ENCODE peak calls at places on chromosomes 4 and X, in five cellular contexts. One of them, this sample, is unnamed.

GRCh38 chrX:66602381-66602938 is 36.4 kb downstream of the EDA2R start:
- DNase-seq in suprapubic skin: no peak
- DNase-seq in astrocyte: no peak
- DNase-seq in cardiac muscle cell: no peak
- DNase-seq in kidney: no peak
- DNase-seq in this sample: no peak

GRCh38 chrX:133005038-133005437 is 46.6 kb upstream of the HS6ST2 start:
- DNase-seq in suprapubic skin: no peak
- DNase-seq in astrocyte: peak
- DNase-seq in cardiac muscle cell: peak
- DNase-seq in kidney: no peak
- DNase-seq in this sample: peak

GRCh38 chr4:141153751-141154510 is 20.7 kb upstream of the RNF150 start:
- DNase-seq in suprapubic skin: no peak
- DNase-seq in astrocyte: peak
- DNase-seq in cardiac muscle cell: peak
- DNase-seq in kidney: no peak
- DNase-seq in this sample: peak

GRCh38 chr4:22910200-22910599 is 217.5 kb downstream of the GBA3 start:
- DNase-seq in suprapubic skin: no peak
- DNase-seq in astrocyte: no peak
- DNase-seq in cardiac muscle cell: no peak
- DNase-seq in kidney: no peak
- DNase-seq in this sample: no peak

GRCh38 chrX:39816871-39817731 is 280.7 kb downstream of the BCOR start:
- DNase-seq in suprapubic skin: no peak
- DNase-seq in astrocyte: peak
- DNase-seq in cardiac muscle cell: peak
- DNase-seq in kidney: no peak
- DNase-seq in this sample: peak

GRCh38 chrX:67587946-67588624 is 44.3 kb downstream of the AR start:
- DNase-seq in suprapubic skin: no peak
- DNase-seq in astrocyte: no peak
- DNase-seq in cardiac muscle cell: no peak
- DNase-seq in kidney: no peak
- DNase-seq in this sample: no peak

GRCh38 chr4:171721937-171722336 is 91.3 kb upstream of the GALNTL6 start:
- DNase-seq in suprapubic skin: no peak
- DNase-seq in astrocyte: no peak
- DNase-seq in cardiac muscle cell: no peak
- DNase-seq in kidney: no peak
- DNase-seq in this sample: no peak

GRCh38 chrX:74419861-74420193 is 1.5 kb upstream of the SLC16A2 start:
- DNase-seq in suprapubic skin: no peak
- DNase-seq in astrocyte: no peak
- DNase-seq in cardiac muscle cell: no peak
- DNase-seq in kidney: peak
- DNase-seq in this sample: no peak

GRCh38 chr4:113368056-113368455 is 318.6 kb downstream of the ANK2 start:
- DNase-seq in suprapubic skin: no peak
- DNase-seq in astrocyte: peak
- DNase-seq in cardiac muscle cell: no peak
- DNase-seq in kidney: no peak
- DNase-seq in this sample: peak

GRCh38 chr4:114921191-114921590 is 192.2 kb downstream of the NDST4 start:
- DNase-seq in suprapubic skin: no peak
- DNase-seq in astrocyte: no peak
- DNase-seq in cardiac muscle cell: no peak
- DNase-seq in kidney: no peak
- DNase-seq in this sample: peak

GRCh38 chrX:136306182-136306581 is 5.4 kb downstream of the ADGRG4 start:
- DNase-seq in suprapubic skin: no peak
- DNase-seq in astrocyte: no peak
- DNase-seq in cardiac muscle cell: no peak
- DNase-seq in kidney: no peak
- DNase-seq in this sample: no peak

GRCh38 chr4:97500423-97500822 is 642.9 kb downstream of the STPG2 start:
- DNase-seq in suprapubic skin: no peak
- DNase-seq in astrocyte: no peak
- DNase-seq in cardiac muscle cell: no peak
- DNase-seq in kidney: no peak
- DNase-seq in this sample: no peak

DNA sequence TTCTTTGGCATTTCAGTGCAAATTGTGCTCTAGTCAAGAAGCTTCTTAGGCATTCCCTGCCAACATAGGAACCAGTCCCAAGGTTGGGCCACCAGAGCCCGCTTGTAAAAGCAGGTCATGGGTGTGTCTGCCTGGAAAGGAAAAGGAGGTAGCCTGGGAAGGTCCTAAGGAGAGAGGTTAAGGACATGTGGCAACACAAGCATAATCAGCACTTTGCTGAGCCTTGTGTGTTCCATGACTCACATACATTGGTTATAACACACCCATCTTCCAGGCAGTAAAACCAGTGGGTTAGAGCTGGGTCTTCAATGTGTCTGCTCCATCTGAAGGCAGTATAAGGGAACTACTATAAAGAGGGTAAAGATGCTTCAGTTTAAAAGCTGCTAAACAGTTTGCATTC is 165.0 kb downstream of the FHIP1A start:
- DNase-seq in suprapubic skin: no peak
- DNase-seq in astrocyte: no peak
- DNase-seq in cardiac muscle cell: no peak
- DNase-seq in kidney: no peak
- DNase-seq in this sample: no peak
- TF ChIP-seq CTCF in suprapubic skin: no peak
- TF ChIP-seq CTCF in astrocyte: no peak
- TF ChIP-seq CTCF in cardiac muscle cell: no peak
- TF ChIP-seq CTCF in kidney: no peak
- TF ChIP-seq CTCF in this sample: no peak

GRCh38 chrX:131053076-131053475 is 5.1 kb upstream of the ARHGAP36 start:
- DNase-seq in suprapubic skin: no peak
- DNase-seq in astrocyte: no peak
- DNase-seq in cardiac muscle cell: no peak
- DNase-seq in kidney: no peak
- DNase-seq in this sample: no peak

GRCh38 chrX:131060147-131060546 is 2.0 kb downstream of the ARHGAP36 start:
- DNase-seq in suprapubic skin: no peak
- DNase-seq in astrocyte: no peak
- DNase-seq in cardiac muscle cell: no peak
- DNase-seq in kidney: no peak
- DNase-seq in this sample: no peak

GRCh38 chrX:131059231-131059630 is 1.1 kb downstream of the ARHGAP36 start:
- DNase-seq in suprapubic skin: no peak
- DNase-seq in astrocyte: no peak
- DNase-seq in cardiac muscle cell: no peak
- DNase-seq in kidney: no peak
- DNase-seq in this sample: no peak

GRCh38 chrX:131058136-131058868 is at the start of gene ARHGAP36:
- DNase-seq in suprapubic skin: no peak
- DNase-seq in astrocyte: no peak
- DNase-seq in cardiac muscle cell: no peak
- DNase-seq in kidney: no peak
- DNase-seq in this sample: no peak

DNA sequence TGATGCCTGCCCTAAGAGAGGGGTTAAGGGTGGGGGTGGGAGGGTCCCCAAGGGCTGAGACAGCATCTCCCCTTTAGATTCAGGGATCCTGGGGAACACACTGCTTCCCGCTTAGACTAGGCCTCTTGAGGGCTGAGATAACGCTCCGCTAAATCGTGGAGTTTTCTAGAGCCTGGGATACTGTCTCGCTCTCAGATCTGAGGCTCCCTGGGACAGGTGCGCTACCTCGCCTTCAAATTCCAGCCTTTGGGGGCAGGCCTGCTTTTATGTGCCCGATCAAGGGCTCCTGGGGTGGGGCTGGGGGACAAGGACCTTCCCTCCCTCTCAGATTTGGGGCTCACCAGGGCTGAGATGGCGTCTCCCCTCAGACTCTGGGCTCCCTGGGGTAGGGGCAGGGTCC is 440 bp upstream of the ARHGAP36 start:
- DNase-seq in suprapubic skin: no peak
- DNase-seq in astrocyte: no peak
- DNase-seq in cardiac muscle cell: no peak
- DNase-seq in kidney: no peak
- DNase-seq in this sample: no peak
- H3K4me3 ChIP-seq in suprapubic skin: no peak
- H3K4me3 ChIP-seq in astrocyte: no peak
- H3K4me3 ChIP-seq in cardiac muscle cell: peak
- H3K4me3 ChIP-seq in kidney: no peak
- H3K4me3 ChIP-seq in this sample: no peak

DNA sequence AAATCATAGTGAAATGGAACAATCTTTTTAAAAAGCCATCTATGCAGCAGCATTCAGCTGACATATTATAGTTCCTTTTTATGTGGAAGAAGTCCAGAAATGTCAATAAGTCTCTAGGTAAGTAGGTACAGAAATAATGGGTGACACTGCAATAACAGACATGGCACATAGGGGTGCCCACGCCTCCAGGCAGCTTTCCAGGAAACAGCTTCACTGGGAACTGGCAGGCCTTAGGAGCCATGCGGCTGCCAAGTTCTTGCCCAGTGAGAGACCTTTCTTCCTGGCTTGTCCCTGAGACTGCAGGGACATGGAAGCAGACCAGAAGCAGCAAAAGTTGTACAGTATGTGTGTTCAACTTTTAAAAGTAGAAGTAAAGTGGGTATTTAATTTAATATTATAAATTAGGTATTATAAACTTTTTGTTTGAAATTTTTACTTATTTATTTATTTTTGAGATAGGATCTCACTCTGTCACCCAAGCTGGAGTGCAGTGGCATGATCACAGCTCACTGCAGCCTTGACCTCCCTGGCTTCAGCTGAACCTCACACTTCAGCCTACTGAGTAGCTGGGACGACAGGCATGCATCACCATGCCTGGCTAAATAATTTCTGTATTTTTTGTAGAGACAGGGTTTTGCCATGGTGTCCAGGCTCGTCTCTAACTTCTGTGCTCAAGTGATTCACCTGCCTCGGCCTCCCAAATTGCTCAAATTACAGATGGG is 12.1 kb upstream of the ETNPPL start:
- DNase-seq in suprapubic skin: no peak
- DNase-seq in astrocyte: no peak
- DNase-seq in cardiac muscle cell: no peak
- DNase-seq in kidney: no peak
- DNase-seq in this sample: no peak
- TF ChIP-seq CTCF in suprapubic skin: no peak
- TF ChIP-seq CTCF in astrocyte: no peak
- TF ChIP-seq CTCF in cardiac muscle cell: no peak
- TF ChIP-seq CTCF in kidney: peak
- TF ChIP-seq CTCF in this sample: no peak

GRCh38 chr4:3809028-3809427 is 42.8 kb downstream of the ADRA2C start:
- DNase-seq in suprapubic skin: no peak
- DNase-seq in astrocyte: no peak
- DNase-seq in cardiac muscle cell: no peak
- DNase-seq in kidney: no peak
- DNase-seq in this sample: no peak

GRCh38 chr4:3809451-3810110 is 43.4 kb downstream of the ADRA2C start:
- DNase-seq in suprapubic skin: no peak
- DNase-seq in astrocyte: no peak
- DNase-seq in cardiac muscle cell: no peak
- DNase-seq in kidney: peak
- DNase-seq in this sample: no peak

GRCh38 chr4:3808597-3808996 is 42.4 kb downstream of the ADRA2C start:
- DNase-seq in suprapubic skin: no peak
- DNase-seq in astrocyte: no peak
- DNase-seq in cardiac muscle cell: no peak
- DNase-seq in kidney: no peak
- DNase-seq in this sample: no peak

GRCh38 chr4:3807311-3807710 is 41.1 kb downstream of the ADRA2C start:
- DNase-seq in suprapubic skin: no peak
- DNase-seq in astrocyte: no peak
- DNase-seq in cardiac muscle cell: no peak
- DNase-seq in kidney: peak
- DNase-seq in this sample: no peak

GRCh38 chr4:3807861-3808521 is 41.8 kb downstream of the ADRA2C start:
- DNase-seq in suprapubic skin: no peak
- DNase-seq in astrocyte: no peak
- DNase-seq in cardiac muscle cell: no peak
- DNase-seq in kidney: peak
- DNase-seq in this sample: no peak
- H3K4me3 ChIP-seq in suprapubic skin: no peak
- H3K4me3 ChIP-seq in astrocyte: no peak
- H3K4me3 ChIP-seq in cardiac muscle cell: no peak
- H3K4me3 ChIP-seq in kidney: no peak
- H3K4me3 ChIP-seq in this sample: no peak

GRCh38 chr4:90799895-90800294 is 672.7 kb downstream of the CCSER1 start:
- DNase-seq in suprapubic skin: no peak
- DNase-seq in astrocyte: no peak
- DNase-seq in cardiac muscle cell: no peak
- DNase-seq in kidney: no peak
- DNase-seq in this sample: peak
- TF ChIP-seq CTCF in suprapubic skin: no peak
- TF ChIP-seq CTCF in astrocyte: no peak
- TF ChIP-seq CTCF in cardiac muscle cell: no peak
- TF ChIP-seq CTCF in kidney: no peak
- TF ChIP-seq CTCF in this sample: no peak

GRCh38 chr4:105641876-105642275 is 66.6 kb downstream of the INTS12 start:
- DNase-seq in suprapubic skin: no peak
- DNase-seq in astrocyte: no peak
- DNase-seq in cardiac muscle cell: no peak
- DNase-seq in kidney: no peak
- DNase-seq in this sample: no peak

GRCh38 chr4:105632599-105632998 is 75.9 kb downstream of the INTS12 start:
- DNase-seq in suprapubic skin: no peak
- DNase-seq in astrocyte: no peak
- DNase-seq in cardiac muscle cell: no peak
- DNase-seq in kidney: no peak
- DNase-seq in this sample: no peak

GRCh38 chr4:105634402-105634801 is 74.1 kb downstream of the INTS12 start:
- DNase-seq in suprapubic skin: no peak
- DNase-seq in astrocyte: no peak
- DNase-seq in cardiac muscle cell: no peak
- DNase-seq in kidney: no peak
- DNase-seq in this sample: no peak

GRCh38 chr4:105633241-105633640 is 75.2 kb downstream of the INTS12 start:
- DNase-seq in suprapubic skin: no peak
- DNase-seq in astrocyte: no peak
- DNase-seq in cardiac muscle cell: no peak
- DNase-seq in kidney: no peak
- DNase-seq in this sample: no peak

DNA sequence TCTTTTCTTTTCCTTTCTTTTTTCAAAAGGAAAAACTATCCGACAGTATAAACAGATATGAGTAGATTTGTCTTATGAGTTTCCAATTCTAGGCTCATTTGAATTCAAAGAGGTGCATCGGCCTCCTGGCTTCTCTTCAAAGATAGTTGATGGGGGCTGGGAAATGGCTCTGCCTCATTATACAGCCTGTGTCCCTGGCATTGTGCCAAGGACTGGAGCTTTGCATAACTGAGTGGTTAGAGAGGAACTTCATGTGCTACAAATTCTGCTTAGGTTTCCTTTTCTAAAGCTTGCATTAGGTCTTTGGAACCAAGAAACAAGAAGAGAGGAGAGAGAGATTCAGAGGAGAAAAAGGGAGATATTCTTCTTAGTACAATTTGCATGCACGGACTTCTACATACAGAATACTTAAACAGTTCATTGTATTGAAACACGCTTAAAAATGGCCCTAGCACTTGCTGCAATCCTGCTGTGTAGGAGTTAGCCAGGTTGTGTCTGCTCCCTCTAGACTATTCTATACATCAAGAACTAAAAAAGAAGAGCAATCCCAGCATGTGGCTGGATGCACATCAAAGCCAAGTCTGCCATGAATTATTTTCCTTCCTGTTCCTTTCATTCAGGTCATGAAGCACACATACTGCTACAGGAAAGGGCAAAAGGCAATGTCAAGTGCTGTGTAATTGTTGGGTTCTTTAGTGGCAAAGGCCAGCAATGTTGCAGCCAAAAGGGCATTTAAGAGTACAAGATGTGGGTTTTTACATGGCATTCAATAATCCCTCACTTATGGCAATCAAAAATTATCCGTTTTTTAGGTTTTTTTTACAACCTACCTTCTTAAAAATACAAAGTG is 70.9 kb downstream of the INTS12 start:
- DNase-seq in suprapubic skin: peak
- DNase-seq in astrocyte: peak
- DNase-seq in cardiac muscle cell: peak
- DNase-seq in kidney: peak
- DNase-seq in this sample: peak
- H3K4me3 ChIP-seq in suprapubic skin: no peak
- H3K4me3 ChIP-seq in astrocyte: no peak
- H3K4me3 ChIP-seq in cardiac muscle cell: no peak
- H3K4me3 ChIP-seq in kidney: no peak
- H3K4me3 ChIP-seq in this sample: no peak

This sample was measured in choroid plexus epithelial cell.